ENCODE peak calls at places on chromosomes 3 and 15, in eight cellular contexts. Y, S, T, O, H, V, X and C are unnamed samples.

GRCh38 chr15:95698230-95698629 is 632.3 kb upstream of the NR2F2 start:
- DNase-seq in T (no peak), Y (no peak), H (no peak), O (no peak), V (no peak), X (no peak), S (no peak), C (no peak)

GRCh38 chr3:67381667-67382272 is 272.6 kb downstream of the SUCLG2 start:
- DNase-seq in S (no peak), Y (no peak), H (peak; percentile 15), O (no peak), X (peak; percentile 14), T (no peak), V (no peak), C (peak; percentile 27)

GRCh38 chr3:129040579-129041300 is 19.8 kb upstream of the GP9 start:
- DNase-seq in X (no peak), Y (no peak), O (no peak), V (no peak), T (no peak), S (no peak), H (no peak), C (no peak)

GRCh38 chr3:4778119-4778518 is 201.1 kb upstream of the BHLHE40 start:
- DNase-seq in S (no peak), T (no peak), Y (no peak), V (no peak), H (no peak), X (no peak), O (no peak), C (peak; percentile 95)

GRCh38 chr3:121660356-121661171 is at the start of gene HCLS1:
- DNase-seq in V (peak; percentile 51), O (no peak), H (no peak), S (peak; percentile 50), Y (peak; percentile 8), X (peak; percentile 77), T (peak; percentile 31), C (peak; percentile 33)

GRCh38 chr3:73206006-73206405 is 144.5 kb downstream of the EBLN2 start:
- DNase-seq in T (no peak), V (no peak), O (no peak), Y (no peak), H (peak; percentile 23), X (no peak), S (no peak), C (no peak)

GRCh38 chr3:110711851-110712396 is 359.7 kb upstream of the NECTIN3 start:
- DNase-seq in V (no peak), T (no peak), Y (no peak), S (no peak), X (no peak), H (no peak), O (no peak), C (no peak)

GRCh38 chr3:58556761-58557181 is 19.8 kb upstream of the ACOX2 start:
- DNase-seq in O (no peak), T (no peak), V (no peak), X (no peak), S (no peak), H (no peak), Y (peak; percentile 39), C (no peak)

GRCh38 chr15:68542771-68543544 is 35.8 kb upstream of the CORO2B start:
- DNase-seq in O (no peak), X (peak; percentile 41), V (no peak), Y (no peak), S (no peak), H (no peak), T (peak; percentile 77), C (peak; percentile 50)

GRCh38 chr15:63277893-63278505 is 594 bp downstream of the APH1B start:
- DNase-seq in H (no peak), T (no peak), S (no peak), Y (peak; percentile 6), X (peak; percentile 35), O (peak; percentile 27), V (no peak), C (peak; percentile 26)

GRCh38 chr3:73324203-73325155 is 263.0 kb downstream of the EBLN2 start:
- DNase-seq in V (no peak), S (no peak), T (no peak), O (no peak), Y (no peak), X (no peak), H (no peak), C (no peak)

GRCh38 chr15:61057830-61058529 is 171.1 kb downstream of the RORA start:
- DNase-seq in H (no peak), S (no peak), V (no peak), X (no peak), T (no peak), O (no peak), Y (no peak), C (no peak)

GRCh38 chr3:39934696-39935095 is 125.3 kb downstream of the MYRIP start:
- DNase-seq in X (no peak), O (no peak), T (no peak), H (no peak), V (no peak), Y (no peak), S (no peak), C (no peak)

GRCh38 chr3:117898722-117899121 is 1135.9 kb downstream of the IGSF11 start:
- DNase-seq in Y (no peak), S (no peak), O (peak; percentile 23), X (no peak), H (peak; percentile 24), T (no peak), V (no peak), C (peak; percentile 40)

GRCh38 chr3:185582871-185583270 is 3.2 kb upstream of the SENP2 start:
- DNase-seq in V (no peak), O (no peak), S (no peak), T (no peak), X (no peak), H (no peak), Y (no peak), C (no peak)

GRCh38 chr3:55006277-55006676 is 78.4 kb upstream of the LRTM1 start:
- DNase-seq in V (no peak), O (no peak), T (no peak), Y (no peak), X (no peak), H (no peak), S (no peak), C (no peak)

GRCh38 chr15:67146214-67146613 is 80.8 kb downstream of the SMAD3 start:
- DNase-seq in Y (no peak), X (no peak), S (no peak), V (no peak), T (peak; percentile 67), O (no peak), H (no peak), C (peak; percentile 56)

GRCh38 chr3:186493507-186493906 is 50.7 kb downstream of the CRYGS start:
- DNase-seq in T (no peak), O (no peak), X (no peak), Y (no peak), V (no peak), H (no peak), S (no peak), C (no peak)

GRCh38 chr15:99992611-99993231 is 259.5 kb upstream of the LYSMD4 start:
- DNase-seq in O (no peak), V (no peak), S (no peak), H (no peak), X (no peak), T (no peak), Y (no peak), C (no peak)

GRCh38 chr3:14581334-14582072 is 41.4 kb upstream of the GRIP2 start:
- DNase-seq in V (no peak), Y (no peak), T (no peak), H (no peak), X (no peak), O (no peak), S (no peak), C (no peak)